ENCODE peak calls at places on chromosome 22, in five cellular contexts. B is retinal pigment epithelial cell, V is OCI-LY7, L is AG04450, T is brain microvascular endothelial cell. Q is an unnamed sample.

GRCh38 chr22:39176673-39177455 is 24.4 kb upstream of the CBX7 start:
- DNase-seq in T (no peak), L (no peak), V (no peak), B (no peak), Q (no peak)

GRCh38 chr22:17694752-17695151 is 56.2 kb downstream of the BCL2L13 start:
- DNase-seq in L (no peak), V (no peak), B (no peak), T (no peak), Q (no peak)

GRCh38 chr22:24554316-24555159 is at the start of gene GUCD1:
- DNase-seq in B (no peak), L (no peak), T (peak), V (peak), Q (no peak)

GRCh38 chr22:20319041-20319744 is 667 bp downstream of the DGCR6L start:
- DNase-seq in B (no peak), L (no peak), V (peak), T (no peak), Q (no peak)

GRCh38 chr22:37647928-37648327 is 8.5 kb downstream of the SH3BP1 start:
- DNase-seq in L (no peak), V (no peak), B (peak), T (no peak), Q (no peak)

GRCh38 chr22:38240734-38241252 is 32.0 kb downstream of the TMEM184B start:
- DNase-seq in V (no peak), T (peak), B (peak), L (peak), Q (peak)

GRCh38 chr22:19819911-19820879 is 34.5 kb downstream of the GNB1L start:
- DNase-seq in L (no peak), B (no peak), T (no peak), V (no peak), Q (no peak)

GRCh38 chr22:19631899-19632670 is 82.2 kb upstream of the SEPTIN5 start:
- DNase-seq in T (peak), V (peak), B (peak), L (peak), Q (peak)

GRCh38 chr22:24178502-24179440 is 2.5 kb upstream of the SUSD2 start:
- DNase-seq in L (no peak), B (no peak), V (peak), T (no peak), Q (no peak)

GRCh38 chr22:37809672-37810333 is 2.1 kb downstream of the GCAT start:
- DNase-seq in T (no peak), B (no peak), V (no peak), L (no peak), Q (no peak)

GRCh38 chr22:37310815-37311595 is 28.7 kb downstream of the CYTH4 start:
- DNase-seq in V (no peak), B (no peak), L (no peak), T (no peak), Q (no peak)

GRCh38 chr22:20571531-20572007 is 64.2 kb downstream of the MED15 start:
- DNase-seq in V (peak), L (no peak), T (no peak), B (no peak), Q (no peak)

GRCh38 chr22:20448630-20449029 is 11.0 kb upstream of the SCARF2 start:
- DNase-seq in B (no peak), L (no peak), T (no peak), V (no peak), Q (no peak)

GRCh38 chr22:19222242-19223005 is 43.9 kb upstream of the SLC25A1 start:
- DNase-seq in T (no peak), L (no peak), B (no peak), V (no peak), Q (no peak)

GRCh38 chr22:37894939-37895670 is 11.0 kb upstream of the MICALL1 start:
- DNase-seq in B (no peak), T (no peak), V (no peak), L (no peak), Q (no peak)

GRCh38 chr22:30755760-30756124 is 61.1 kb downstream of the OSBP2 start:
- DNase-seq in V (no peak), T (no peak), B (no peak), L (no peak), Q (no peak)

GRCh38 chr22:43289976-43290663 is 53.1 kb downstream of the SCUBE1 start:
- DNase-seq in L (no peak), T (no peak), V (no peak), B (no peak), Q (no peak)

GRCh38 chr22:27193636-27194035 is 536.2 kb downstream of the MIAT start:
- DNase-seq in V (no peak), T (no peak), B (no peak), L (no peak), Q (no peak)

GRCh38 chr22:38135133-38135706 is 24.7 kb upstream of the BAIAP2L2 start:
- DNase-seq in V (no peak), B (peak), L (peak), T (peak), Q (peak)

GRCh38 chr22:50182176-50183081 is 3.3 kb upstream of the TRABD start:
- DNase-seq in V (no peak), B (no peak), T (no peak), L (no peak), Q (no peak)

GRCh38 chr22:17945851-17946690 is 78.3 kb downstream of the MICAL3 start:
- DNase-seq in V (peak), T (no peak), L (no peak), B (no peak), Q (no peak)

GRCh38 chr22:28373841-28374240 is 305.8 kb downstream of the TTC28 start:
- DNase-seq in V (no peak), T (no peak), L (no peak), B (no peak), Q (no peak)

GRCh38 chr22:40766956-40767355 is 52.2 kb downstream of the SLC25A17 start:
- DNase-seq in T (no peak), L (no peak), B (no peak), V (no peak), Q (no peak)

GRCh38 chr22:28019360-28019759 is 100.3 kb upstream of the PITPNB start:
- DNase-seq in B (no peak), T (no peak), V (no peak), L (no peak), Q (no peak)

GRCh38 chr22:17706451-17706900 is 67.8 kb downstream of the BID start:
- DNase-seq in V (peak), T (peak), B (peak), L (peak), Q (peak)

GRCh38 chr22:40533712-40534378 is 102.7 kb downstream of the MRTFA start:
- DNase-seq in T (peak), L (no peak), V (peak), B (no peak), Q (no peak)

GRCh38 chr22:19277785-19278184 is 13.7 kb downstream of the CLTCL1 start:
- DNase-seq in L (no peak), B (no peak), T (no peak), V (no peak), Q (no peak)

GRCh38 chr22:37244114-37244921 is at the start of gene RAC2:
- DNase-seq in V (peak), T (peak), B (no peak), L (no peak), Q (no peak)

GRCh38 chr22:33873666-33874065 is 46.6 kb downstream of the LARGE1 start:
- DNase-seq in V (no peak), L (no peak), T (no peak), B (no peak), Q (no peak)

GRCh38 chr22:26658671-26659478 is 1.5 kb downstream of the MIAT start:
- DNase-seq in B (no peak), T (peak), V (peak), L (peak), Q (peak)

GRCh38 chr22:41949297-41949965 is 2.5 kb upstream of the CENPM start:
- DNase-seq in V (peak), L (no peak), T (no peak), B (no peak), Q (no peak)

GRCh38 chr22:41948142-41948541 is 1.2 kb upstream of the CENPM start:
- DNase-seq in T (no peak), V (no peak), B (no peak), L (no peak), Q (no peak)

GRCh38 chr22:41947181-41948080 is 479 bp upstream of the CENPM start:
- DNase-seq in L (no peak), B (no peak), T (no peak), V (peak), Q (no peak)

GRCh38 chr22:41943661-41944209 is 3.2 kb downstream of the CENPM start:
- DNase-seq in B (no peak), T (peak), L (no peak), V (no peak), Q (no peak)

GRCh38 chr22:41946360-41947180 is at the start of gene CENPM:
- DNase-seq in V (peak), B (peak), T (peak), L (peak), Q (peak)
- TF ChIP-seq CTCF in V (peak), B (peak), T (peak), L (peak), Q (peak)

DNA sequence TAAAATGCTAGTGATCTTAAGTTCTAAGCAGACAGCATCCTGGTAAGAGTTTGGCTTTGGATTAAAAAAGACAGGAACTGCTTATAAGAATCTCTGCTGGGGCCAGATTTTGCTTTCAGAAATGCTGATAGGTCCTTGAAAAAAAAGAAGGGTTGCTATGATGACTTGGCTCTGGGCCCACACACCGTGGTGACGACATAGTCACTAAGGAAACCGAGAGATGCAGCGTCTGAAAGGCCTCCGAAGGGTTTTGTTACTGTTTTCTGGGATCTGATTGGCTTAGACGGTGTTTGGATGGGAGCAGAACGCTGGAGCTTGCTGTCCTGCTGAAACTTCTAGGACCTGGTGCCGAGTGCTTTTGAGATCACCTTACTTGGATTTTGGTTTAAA is 8.4 kb downstream of the FAM118A start:
- DNase-seq in V (peak), T (peak), L (peak), B (peak), Q (peak)
- H3K4me3 ChIP-seq in V (peak), T (peak), L (peak), B (peak), Q (no peak)

GRCh38 chr22:32204211-32204855 is 540 bp downstream of the RFPL2 start:
- DNase-seq in L (no peak), T (no peak), B (no peak), V (no peak), Q (no peak)

GRCh38 chr22:32203181-32204105 is 1.4 kb downstream of the RFPL2 start:
- DNase-seq in B (no peak), T (no peak), L (no peak), V (no peak), Q (no peak)

GRCh38 chr22:32206774-32207758 is 2.2 kb upstream of the RFPL2 start:
- DNase-seq in L (no peak), T (peak), B (no peak), V (peak), Q (no peak)

GRCh38 chr22:32205974-32206773 is 1.3 kb upstream of the RFPL2 start:
- DNase-seq in B (no peak), T (no peak), L (no peak), V (no peak), Q (no peak)

DNA sequence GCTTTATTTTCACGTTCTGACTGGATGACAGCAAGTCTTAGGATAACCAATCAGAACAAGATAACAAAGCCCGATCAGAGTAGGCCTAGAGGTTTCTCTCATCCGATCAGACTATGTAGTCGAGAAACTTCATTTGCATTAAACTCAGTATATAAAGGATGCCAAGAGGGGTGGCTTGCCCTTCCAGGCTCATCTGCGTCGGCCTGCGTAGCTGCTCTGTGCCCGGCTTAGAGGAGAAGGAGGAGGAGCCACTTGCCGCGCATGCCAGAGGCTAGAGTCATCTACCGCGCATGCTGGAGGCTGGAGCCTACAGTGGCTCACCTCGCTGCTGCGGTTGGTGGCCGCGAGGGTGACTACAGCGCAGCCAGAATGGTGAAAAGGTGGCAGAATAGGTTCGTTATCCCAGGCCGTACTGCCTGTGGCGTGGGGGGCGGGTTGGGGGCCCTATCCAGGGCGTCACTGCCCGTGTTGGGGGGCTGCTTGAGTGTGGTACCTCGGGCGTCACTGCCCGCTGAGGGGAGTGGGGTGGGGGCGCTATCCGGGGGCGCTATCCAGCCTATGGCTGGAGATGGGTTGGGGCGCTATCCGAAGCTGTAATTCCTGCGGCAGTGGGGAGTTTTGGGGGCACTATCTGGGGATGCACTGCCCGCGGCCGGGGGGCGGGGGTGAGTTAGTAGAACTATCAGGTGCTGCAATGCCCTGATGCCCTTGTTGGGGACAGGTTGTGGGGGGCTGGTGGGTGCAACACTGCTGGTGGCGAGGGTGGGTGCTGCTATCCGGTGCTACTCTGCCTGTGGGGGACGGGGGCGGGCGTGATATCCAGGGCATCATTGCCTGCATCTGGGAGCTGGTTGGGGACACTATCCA is at the start of gene RFPL2:
- DNase-seq in L (no peak), B (no peak), T (peak), V (no peak), Q (no peak)
- TF ChIP-seq CTCF in L (no peak), B (no peak), T (no peak), V (no peak), Q (no peak)

GRCh38 chr22:35839811-35840739 is 122.4 kb downstream of the APOL5 start:
- DNase-seq in L (peak), B (peak), V (peak), T (peak), Q (peak)

GRCh38 chr22:35835267-35835997 is 117.8 kb downstream of the APOL5 start:
- DNase-seq in T (no peak), B (no peak), L (no peak), V (no peak), Q (peak)

GRCh38 chr22:35838849-35839646 is 121.4 kb downstream of the APOL5 start:
- DNase-seq in T (peak), L (peak), B (no peak), V (peak), Q (peak)

GRCh38 chr22:35835998-35836691 is 118.5 kb downstream of the APOL5 start:
- DNase-seq in B (peak), L (peak), T (peak), V (no peak), Q (peak)

DNA sequence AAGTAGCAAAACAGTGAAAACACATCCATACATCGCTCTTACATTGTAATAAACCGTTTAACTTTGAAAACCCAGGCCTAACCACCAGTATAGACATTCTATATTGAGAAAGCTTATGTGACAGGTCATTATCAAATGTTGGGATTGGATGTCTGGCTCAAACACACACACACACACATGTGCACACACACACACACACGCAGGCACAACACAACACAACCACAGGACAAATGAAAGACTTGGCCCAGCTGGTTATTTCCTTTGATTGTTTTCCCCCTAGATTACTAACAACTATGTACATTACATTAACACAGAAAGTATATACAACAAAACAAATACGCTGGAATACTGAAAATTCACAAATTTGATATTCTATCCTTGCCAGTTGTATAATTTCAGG is 119.7 kb downstream of the APOL5 start:
- DNase-seq in T (no peak), B (no peak), L (no peak), V (no peak), Q (no peak)
- H3K4me3 ChIP-seq in T (peak), B (no peak), L (peak), V (peak), Q (peak)

DNA sequence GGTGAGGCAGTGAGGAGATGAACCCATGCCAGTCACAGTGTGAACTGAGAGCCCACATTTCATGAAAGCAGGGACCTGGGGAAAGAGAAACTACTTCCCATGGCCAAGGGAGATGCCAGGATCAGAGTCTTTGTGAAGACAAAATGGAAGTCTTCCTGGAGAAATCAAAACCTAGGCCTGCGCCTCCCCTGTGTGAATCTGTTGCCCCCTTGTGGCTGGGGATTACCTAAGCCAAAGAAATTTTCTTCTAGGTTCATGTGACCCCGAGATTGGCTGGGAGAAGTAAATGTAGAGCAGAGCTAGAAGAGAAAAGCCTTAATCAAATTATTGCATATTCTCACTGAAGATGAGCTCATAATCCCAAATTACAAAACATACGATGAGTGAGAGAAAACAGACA is 1075.3 kb downstream of the TBC1D22A start:
- DNase-seq in V (peak), L (no peak), T (no peak), B (no peak), Q (no peak)
- TF ChIP-seq CTCF in V (peak), L (peak), T (no peak), B (no peak), Q (peak)

GRCh38 chr22:29609139-29609538 is 5.7 kb downstream of the NF2 start:
- DNase-seq in B (no peak), T (no peak), V (no peak), L (no peak), Q (no peak)

GRCh38 chr22:29606320-29606719 is 2.9 kb downstream of the NF2 start:
- DNase-seq in T (no peak), L (no peak), B (no peak), V (no peak), Q (no peak)

GRCh38 chr22:29607426-29607825 is 4.0 kb downstream of the NF2 start:
- DNase-seq in B (no peak), L (no peak), V (no peak), T (no peak), Q (no peak)

GRCh38 chr22:29603358-29604191 is at the start of gene NF2:
- DNase-seq in L (peak), V (peak), T (peak), B (peak), Q (peak)

GRCh38 chr22:29605236-29605850 is 1.9 kb downstream of the NF2 start:
- DNase-seq in T (no peak), B (no peak), L (no peak), V (no peak), Q (no peak)
- H3K4me3 ChIP-seq in T (peak), B (no peak), L (peak), V (no peak), Q (peak)

GRCh38 chr22:48734961-48735360 is 1092.7 kb downstream of the BRD1 start:
- DNase-seq in T (no peak), B (no peak), L (no peak), V (no peak), Q (no peak)

GRCh38 chr22:48727454-48728058 is 1100.1 kb downstream of the BRD1 start:
- DNase-seq in T (no peak), B (no peak), L (no peak), V (no peak), Q (no peak)

GRCh38 chr22:48734359-48734758 is 1093.3 kb downstream of the BRD1 start:
- DNase-seq in L (no peak), B (no peak), V (no peak), T (no peak), Q (no peak)

GRCh38 chr22:48724899-48725298 is 1102.8 kb downstream of the BRD1 start:
- DNase-seq in L (no peak), V (no peak), B (no peak), T (no peak), Q (no peak)

GRCh38 chr22:48729499-48730171 is 1098.0 kb downstream of the BRD1 start:
- DNase-seq in B (no peak), V (no peak), T (no peak), L (no peak), Q (no peak)
- TF ChIP-seq CTCF in B (no peak), V (no peak), T (no peak), L (no peak), Q (no peak)

DNA sequence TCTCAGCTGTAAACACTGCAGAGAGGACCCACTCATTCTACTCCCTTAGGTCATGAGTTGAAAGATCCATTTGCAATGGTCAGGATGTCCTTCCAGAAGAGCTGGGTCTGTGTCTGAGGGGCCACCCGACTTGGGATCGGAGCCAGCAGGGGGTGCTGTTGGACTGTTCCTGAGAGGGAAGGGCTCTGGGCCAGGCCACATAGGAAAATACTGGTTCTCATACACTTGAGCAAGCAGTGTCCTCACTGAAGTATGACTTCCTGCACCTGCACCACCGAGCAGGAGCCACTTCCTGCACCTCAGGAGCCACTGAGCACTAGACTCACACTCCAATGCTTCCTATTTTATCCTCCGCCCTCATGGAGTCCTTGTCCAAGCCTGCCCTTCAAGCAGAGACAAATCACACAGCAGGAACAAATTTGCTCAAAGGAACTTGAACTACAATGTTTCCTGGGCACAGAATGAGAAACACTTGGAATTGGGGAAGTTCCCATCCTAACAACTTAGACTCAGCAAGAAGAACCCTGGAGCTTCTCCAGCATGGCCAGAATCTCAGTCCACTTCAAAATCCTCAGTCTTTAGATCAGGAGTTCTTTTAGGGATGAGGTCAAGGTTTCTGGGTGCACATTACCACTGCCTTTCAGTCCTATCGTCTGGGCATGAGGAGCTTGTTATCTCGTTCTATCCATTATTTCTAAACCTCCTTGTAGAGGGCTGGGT is 36.6 kb upstream of the VPREB1 start:
- DNase-seq in L (peak), T (peak), B (peak), V (peak), Q (no peak)
- H3K4me3 ChIP-seq in L (no peak), T (no peak), B (no peak), V (peak), Q (no peak)

Q was measured in AG09309.